ENCODE peak calls at places on chromosomes 1 and 21, in nine cellular contexts. Z, D, S, C, N, V, M, U and H are unnamed samples.

GRCh38 chr1:156970017-156970416 is 49.6 kb downstream of the LRRC71 start:
- DNase-seq in N (no peak), S (no peak), D (peak; percentile 20), C (no peak), M (no peak), V (no peak), U (peak; percentile 18), Z (no peak), H (no peak)

GRCh38 chr1:183283286-183283685 is 97.2 kb downstream of the LAMC2 start:
- DNase-seq in Z (no peak), S (no peak), C (no peak), N (no peak), M (no peak), V (no peak), D (no peak), U (no peak), H (no peak)

GRCh38 chr1:89952021-89952995 is 42.6 kb upstream of the ZNF326 start:
- DNase-seq in M (no peak), Z (no peak), D (peak; percentile 27), N (no peak), C (peak; percentile 96), V (no peak), U (peak; percentile 51), S (no peak), H (no peak)

GRCh38 chr1:24503003-24503751 is 541 bp downstream of the RCAN3 start:
- DNase-seq in D (no peak), Z (no peak), C (no peak), M (peak; percentile 38), N (peak; percentile 25), V (no peak), U (peak; percentile 45), S (no peak), H (peak; percentile 48)

GRCh38 chr1:108892356-108893140 is 15.8 kb downstream of the GPSM2 start:
- DNase-seq in Z (no peak), N (no peak), M (no peak), S (no peak), C (peak; percentile 43), U (no peak), D (no peak), V (no peak), H (no peak)

GRCh38 chr1:206049919-206050600 is 2.9 kb upstream of the RHEX start:
- DNase-seq in C (no peak), V (no peak), Z (no peak), M (no peak), S (no peak), D (no peak), U (no peak), N (no peak), H (no peak)

GRCh38 chr21:46185717-46186116 is 1.5 kb upstream of the SPATC1L start:
- DNase-seq in C (no peak), D (no peak), S (no peak), U (no peak), Z (no peak), M (no peak), V (peak; percentile 40), N (no peak), H (no peak)

GRCh38 chr21:38202811-38203210 is 54.0 kb upstream of the KCNJ15 start:
- DNase-seq in V (no peak), C (no peak), S (no peak), D (no peak), Z (no peak), M (no peak), U (no peak), N (no peak), H (no peak)

GRCh38 chr1:52288286-52288685 is 77.7 kb downstream of the CC2D1B start:
- DNase-seq in M (no peak), V (no peak), N (no peak), U (no peak), S (no peak), Z (no peak), C (peak; percentile 73), D (peak; percentile 25), H (no peak)

GRCh38 chr1:16459503-16459902 is 19.0 kb downstream of the NECAP2 start:
- DNase-seq in S (no peak), U (no peak), D (no peak), N (no peak), V (no peak), C (no peak), Z (no peak), M (no peak), H (no peak)

GRCh38 chr1:44084998-44085675 is 33.5 kb upstream of the KLF17 start:
- DNase-seq in N (no peak), V (no peak), C (peak; percentile 85), U (no peak), S (no peak), D (peak; percentile 90), M (no peak), Z (no peak), H (no peak)

GRCh38 chr1:60222492-60223369 is 149.2 kb upstream of the C1orf87 start:
- DNase-seq in N (no peak), C (no peak), D (no peak), V (no peak), M (no peak), U (no peak), Z (no peak), S (no peak), H (no peak)

GRCh38 chr1:19441048-19441447 is 44.3 kb downstream of the CAPZB start:
- DNase-seq in S (no peak), M (no peak), C (no peak), U (no peak), Z (no peak), D (no peak), N (no peak), V (no peak), H (no peak)

GRCh38 chr1:189211742-189212141 is 1265.9 kb downstream of the BRINP3 start:
- DNase-seq in M (no peak), Z (no peak), V (no peak), S (no peak), U (no peak), N (no peak), D (no peak), C (peak; percentile 68), H (no peak)

GRCh38 chr1:31703431-31704260 is at the start of gene COL16A1:
- DNase-seq in C (peak; percentile 75), D (peak; percentile 81), N (peak; percentile 85), U (peak; percentile 81), S (peak; percentile 88), V (peak; percentile 94), Z (no peak), M (peak; percentile 63), H (no peak)

GRCh38 chr1:202281316-202282016 is 60.3 kb downstream of the UBE2T start:
- DNase-seq in Z (no peak), C (peak; percentile 91), S (no peak), M (no peak), D (peak; percentile 90), U (peak; percentile 15), N (no peak), V (no peak), H (no peak)

GRCh38 chr1:171431994-171432393 is 53.3 kb upstream of the PRRC2C start:
- DNase-seq in V (no peak), N (no peak), S (no peak), Z (no peak), U (peak; percentile 80), C (no peak), M (no peak), D (no peak), H (no peak)

GRCh38 chr1:112079446-112079845 is 90.0 kb upstream of the KCND3 start:
- DNase-seq in Z (no peak), N (no peak), V (no peak), C (no peak), U (no peak), D (no peak), M (no peak), S (no peak), H (no peak)

GRCh38 chr1:233364695-233365539 is 37.4 kb downstream of the MAP3K21 start:
- DNase-seq in S (no peak), N (no peak), Z (no peak), C (peak; percentile 19), U (peak; percentile 20), V (no peak), D (peak; percentile 48), M (no peak), H (no peak)

GRCh38 chr1:38662141-38662540 is 197.4 kb downstream of the RRAGC start:
- DNase-seq in S (no peak), V (no peak), N (no peak), C (no peak), D (no peak), M (no peak), U (no peak), Z (no peak), H (no peak)

GRCh38 chr1:236623371-236624166 is 19.3 kb upstream of the HEATR1 start:
- DNase-seq in M (no peak), D (peak; percentile 41), V (no peak), Z (no peak), S (no peak), U (no peak), N (peak; percentile 32), C (no peak), H (no peak)

GRCh38 chr1:203217668-203218067 is 11.8 kb downstream of the CHIT1 start:
- DNase-seq in D (no peak), N (no peak), Z (no peak), C (no peak), V (no peak), M (no peak), U (peak; percentile 34), S (no peak), H (no peak)

GRCh38 chr1:81314497-81314896 is 486.2 kb upstream of the ADGRL2 start:
- DNase-seq in S (no peak), D (peak; percentile 46), N (no peak), C (no peak), Z (no peak), M (no peak), V (no peak), U (no peak), H (no peak)
- H3K27ac ChIP-seq in S (no peak overlapping the region), D (no peak overlapping the region), N (no peak overlapping the region), C (no peak overlapping the region), Z (no peak overlapping the region), M (no peak overlapping the region), V (no peak overlapping the region), U (no peak overlapping the region), H (no peak overlapping the region)

GRCh38 chr21:41678944-41679343 is 87.9 kb downstream of the RIPK4 start:
- DNase-seq in D (peak; percentile 98), V (peak; percentile 97), U (peak; percentile 98), M (peak; percentile 96), Z (peak; percentile 98), N (peak; percentile 98), S (peak; percentile 85), C (peak; percentile 99), H (peak; percentile 98)
- H3K4me1 ChIP-seq in D (no peaks in the 10 kb centered on the region), V (peaks cover 17% of the 10 kb centered on the region), U (peaks cover 7% of the 10 kb centered on the region), M (no peaks in the 10 kb centered on the region), Z (peaks cover 51% of the 10 kb centered on the region), N (peaks cover 23% of the 10 kb centered on the region), S (no peaks in the 10 kb centered on the region), C (peaks cover 7% of the 10 kb centered on the region), H (peaks cover 41% of the 10 kb centered on the region)

GRCh38 chr1:54869173-54869851 is 17.7 kb downstream of the DHCR24 start:
- DNase-seq in U (no peak), D (no peak), Z (peak; percentile 90), V (no peak), M (no peak), S (no peak), C (no peak), N (no peak), H (no peak)
- TF ChIP-seq CTCF in U (no peak), D (no peak), Z (no peak), V (no peak), M (no peak), S (no peak), C (no peak), N (no peak), H (no peak)

GRCh38 chr1:85888961-85889360 is 180.7 kb upstream of the ZNHIT6 start:
- DNase-seq in C (no peak), V (no peak), S (no peak), Z (no peak), D (peak; percentile 33), M (no peak), U (no peak), N (no peak), H (no peak)

GRCh38 chr1:85884372-85885035 is 176.3 kb upstream of the ZNHIT6 start:
- DNase-seq in V (no peak), M (no peak), C (peak; percentile 6), Z (peak; percentile 14), D (peak; percentile 49), U (peak; percentile 74), N (peak; percentile 22), S (no peak), H (no peak)
- H3K27ac ChIP-seq in V (no peak overlapping the region), M (no peak overlapping the region), C (no peak overlapping the region), Z (no peak overlapping the region), D (no peak overlapping the region), U (no peak overlapping the region), N (no peak overlapping the region), S (no peak overlapping the region), H (no peak overlapping the region)